ENCODE peak calls at places on chromosomes 6 and 20, in eight cellular contexts. S is amygdala, B is tibial artery, L is AG04450, J is lower lobe of right lung, M is Right ventricle myocardium superior, C is H9, Q is AG08395. K is an unnamed sample.

GRCh38 chr6:27608916-27609883 is 136.3 kb upstream of the ZNF184 start:
- DNase-seq in S (no peak), B (no peak), L (no peak), J (no peak), M (no peak), C (peak; percentile 68), Q (peak; percentile 51), K (no peak)

GRCh38 chr6:33744895-33745546 is 1.7 kb downstream of the IP6K3 start:
- DNase-seq in S (no peak), B (no peak), L (no peak), J (no peak), M (no peak), C (no peak), Q (no peak), K (no peak)

GRCh38 chr6:125747589-125748533 is 1.6 kb upstream of the HEY2 start:
- DNase-seq in S (peak; percentile 20), B (peak; percentile 80), L (no peak), J (peak; percentile 59), M (peak; percentile 64), C (peak; percentile 61), Q (peak; percentile 6), K (no peak)

GRCh38 chr20:48889155-48889790 is 32.2 kb upstream of the ARFGEF2 start:
- DNase-seq in S (no peak), B (no peak), L (no peak), J (no peak), M (no peak), C (no peak), Q (no peak), K (no peak)

GRCh38 chr6:22153384-22154158 is 143.3 kb downstream of the PRL start:
- DNase-seq in S (no peak), B (no peak), L (peak; percentile 8), J (no peak), M (no peak), C (no peak), Q (no peak), K (no peak)

GRCh38 chr6:169038691-169039090 is 215.0 kb downstream of the THBS2 start:
- DNase-seq in S (no peak), B (no peak), L (no peak), J (no peak), M (no peak), C (no peak), Q (no peak), K (no peak)

GRCh38 chr6:8192067-8192466 is 89.7 kb upstream of the EEF1E1 start:
- DNase-seq in S (no peak), B (no peak), L (no peak), J (no peak), M (no peak), C (peak; percentile 45), Q (no peak), K (no peak)

GRCh38 chr6:12012231-12012565 is at the start of gene HIVEP1:
- DNase-seq in S (peak; percentile 3), B (no peak), L (no peak), J (peak; percentile 59), M (peak; percentile 63), C (no peak), Q (no peak), K (no peak)

GRCh38 chr6:148892247-148892646 is 145.4 kb downstream of the UST start:
- DNase-seq in S (no peak), B (no peak), L (no peak), J (no peak), M (no peak), C (no peak), Q (no peak), K (no peak)

GRCh38 chr6:105817370-105817769 is 268.8 kb upstream of the PRDM1 start:
- DNase-seq in S (no peak), B (no peak), L (no peak), J (no peak), M (no peak), C (no peak), Q (no peak), K (no peak)

GRCh38 chr20:45765307-45765910 is 26.3 kb downstream of the WFDC3 start:
- DNase-seq in S (no peak), B (no peak), L (no peak), J (no peak), M (no peak), C (no peak), Q (no peak), K (no peak)

GRCh38 chr6:87846446-87846845 is 144.4 kb upstream of the AKIRIN2 start:
- DNase-seq in S (no peak), B (no peak), L (no peak), J (no peak), M (no peak), C (no peak), Q (no peak), K (no peak)

GRCh38 chr20:3354247-3354646 is 53.2 kb downstream of the DNAAF9 start:
- DNase-seq in S (no peak), B (no peak), L (no peak), J (no peak), M (no peak), C (no peak), Q (no peak), K (no peak)

GRCh38 chr6:142929751-142930358 is 15.1 kb downstream of the HIVEP2 start:
- DNase-seq in S (no peak), B (no peak), L (no peak), J (no peak), M (no peak), C (no peak), Q (peak; percentile 31), K (no peak)

GRCh38 chr20:25083773-25084615 is 2.1 kb upstream of the VSX1 start:
- DNase-seq in S (no peak), B (peak; percentile 54), L (no peak), J (no peak), M (no peak), C (peak; percentile 72), Q (no peak), K (no peak)

GRCh38 chr20:63826753-63827152 is 4.3 kb downstream of the ZBTB46 start:
- DNase-seq in S (no peak), B (no peak), L (no peak), J (no peak), M (no peak), C (no peak), Q (no peak), K (no peak)

GRCh38 chr6:133806358-133806757 is 82.6 kb upstream of the TCF21 start:
- DNase-seq in S (no peak), B (no peak), L (no peak), J (no peak), M (no peak), C (no peak), Q (no peak), K (no peak)

GRCh38 chr20:19881990-19882389 is 123.9 kb downstream of the RIN2 start:
- DNase-seq in S (no peak), B (no peak), L (no peak), J (no peak), M (no peak), C (no peak), Q (no peak), K (no peak)

GRCh38 chr20:30811896-30812671 is 445.4 kb upstream of the DEFB115 start:
- DNase-seq in S (no peak), B (no peak), L (no peak), J (peak; percentile 73), M (peak; percentile 64), C (peak; percentile 56), Q (peak; percentile 19), K (no peak)

GRCh38 chr6:139129284-139129683 is 5.6 kb upstream of the HECA start:
- DNase-seq in S (no peak), B (no peak), L (no peak), J (no peak), M (no peak), C (no peak), Q (peak; percentile 21), K (peak; percentile 71)

GRCh38 chr6:13262302-13263006 is 65.9 kb downstream of the TBC1D7 start:
- DNase-seq in S (no peak), B (no peak), L (no peak), J (no peak), M (no peak), C (no peak), Q (no peak), K (no peak)

GRCh38 chr6:91704531-91704930 is 1117.7 kb upstream of the MAP3K7 start:
- DNase-seq in S (no peak), B (no peak), L (no peak), J (no peak), M (no peak), C (no peak), Q (peak; percentile 1), K (peak; percentile 60)

GRCh38 chr6:5942591-5942990 is 64.1 kb downstream of the NRN1 start:
- DNase-seq in S (no peak), B (no peak), L (no peak), J (no peak), M (no peak), C (no peak), Q (peak; percentile 37), K (no peak)

GRCh38 chr20:3801299-3801698 is 5.2 kb downstream of the CDC25B start:
- DNase-seq in S (no peak), B (no peak), L (no peak), J (peak; percentile 6), M (no peak), C (no peak), Q (no peak), K (no peak)

GRCh38 chr6:35264550-35265274 is 5.2 kb downstream of the ZNF76 start:
- DNase-seq in S (no peak), B (no peak), L (no peak), J (no peak), M (no peak), C (no peak), Q (no peak), K (no peak)

GRCh38 chr6:99746261-99746895 is 139.7 kb downstream of the PRDM13 start:
- DNase-seq in S (no peak), B (no peak), L (peak; percentile 56), J (no peak), M (no peak), C (peak; percentile 51), Q (peak; percentile 64), K (peak; percentile 65)

K was measured in astrocyte of the cerebellum.